ENCODE peak calls at places on chromosomes 5 and 9, in five cellular contexts. B is tibial nerve; Y is tibial artery; V is transverse colon; S is CD8-positive, alpha-beta T cell. D is an unnamed sample.

GRCh38 chr9:811101-811531 is 30.4 kb upstream of the DMRT1 start:
- DNase-seq in B (no peak), Y (no peak), V (peak; percentile 37), S (no peak), D (no peak)

GRCh38 chr5:64958757-64959391 is 190.1 kb downstream of the CWC27 start:
- DNase-seq in B (no peak), Y (no peak), V (no peak), S (no peak), D (no peak)

GRCh38 chr5:179324760-179325295 is 20.4 kb downstream of the ADAMTS2 start:
- DNase-seq in B (peak; percentile 10), Y (no peak), V (no peak), S (no peak), D (no peak)

GRCh38 chr9:76764138-76764537 is at the start of gene PCA3:
- DNase-seq in B (no peak), Y (no peak), V (no peak), S (no peak), D (no peak)

GRCh38 chr5:68046445-68046844 is 169.1 kb upstream of the PIK3R1 start:
- DNase-seq in B (no peak), Y (peak; percentile 42), V (no peak), S (no peak), D (no peak)

GRCh38 chr9:94909250-94909894 is 182.9 kb downstream of the AOPEP start:
- DNase-seq in B (no peak), Y (no peak), V (no peak), S (no peak), D (no peak)

GRCh38 chr5:140178082-140178410 is 3.1 kb downstream of the CYSTM1 start:
- DNase-seq in B (no peak), Y (no peak), V (no peak), S (no peak), D (no peak)

GRCh38 chr5:39616131-39616530 is 191.4 kb upstream of the DAB2 start:
- DNase-seq in B (no peak), Y (no peak), V (peak; percentile 66), S (no peak), D (no peak)

GRCh38 chr9:107214915-107215314 is 68.2 kb upstream of the RAD23B start:
- DNase-seq in B (no peak), Y (no peak), V (no peak), S (no peak), D (no peak)

GRCh38 chr5:124570285-124571035 is 176.0 kb downstream of the ZNF608 start:
- DNase-seq in B (no peak), Y (no peak), V (no peak), S (no peak), D (no peak)

GRCh38 chr9:118596374-118597015 is 772.7 kb downstream of the BRINP1 start:
- DNase-seq in B (no peak), Y (no peak), V (no peak), S (no peak), D (no peak)

GRCh38 chr9:70747335-70747734 is 332.9 kb upstream of the KLF9 start:
- DNase-seq in B (no peak), Y (no peak), V (no peak), S (no peak), D (no peak)

GRCh38 chr9:132879443-132880310 is 979 bp downstream of the SPACA9 start:
- DNase-seq in B (no peak), Y (no peak), V (no peak), S (no peak), D (no peak)

GRCh38 chr9:7536310-7536939 is 263.2 kb downstream of the DMAC1 start:
- DNase-seq in B (no peak), Y (peak; percentile 40), V (peak; percentile 57), S (no peak), D (peak; percentile 52)

GRCh38 chr5:135376961-135377621 is 21.9 kb downstream of the MACROH2A1 start:
- DNase-seq in B (no peak), Y (no peak), V (no peak), S (no peak), D (no peak)

GRCh38 chr5:34007116-34007674 is 655 bp downstream of the AMACR start:
- DNase-seq in B (no peak), Y (peak; percentile 26), V (peak; percentile 15), S (no peak), D (no peak)

GRCh38 chr5:93598141-93598996 is 15.3 kb downstream of the NR2F1 start:
- DNase-seq in B (no peak), Y (no peak), V (no peak), S (no peak), D (no peak)

GRCh38 chr9:10697044-10697443 is 84.2 kb upstream of the PTPRD start:
- DNase-seq in B (no peak), Y (no peak), V (no peak), S (no peak), D (no peak)

GRCh38 chr5:92749943-92750342 is 831.1 kb downstream of the NR2F1-AS1 start:
- DNase-seq in B (no peak), Y (no peak), V (no peak), S (no peak), D (no peak)

GRCh38 chr5:93192107-93192506 is 388.9 kb downstream of the NR2F1-AS1 start:
- DNase-seq in B (no peak), Y (no peak), V (no peak), S (no peak), D (no peak)

GRCh38 chr5:139043127-139043905 is 154.9 kb downstream of the SIL1 start:
- DNase-seq in B (no peak), Y (no peak), V (no peak), S (no peak), D (no peak)

GRCh38 chr5:36438765-36439501 is 137.2 kb upstream of the RANBP3L start:
- DNase-seq in B (no peak), Y (no peak), V (no peak), S (no peak), D (no peak)

GRCh38 chr9:130834371-130835311 is at the start of gene ABL1:
- DNase-seq in B (peak; percentile 57), Y (peak; percentile 77), V (peak; percentile 79), S (peak; percentile 42), D (peak; percentile 70)

GRCh38 chr9:13022756-13023155 is 247.9 kb downstream of the LURAP1L start:
- DNase-seq in B (no peak), Y (no peak), V (no peak), S (no peak), D (no peak)

GRCh38 chr5:128036961-128037360 is 46.6 kb upstream of the SLC12A2 start:
- DNase-seq in B (no peak), Y (no peak), V (no peak), S (no peak), D (no peak)

GRCh38 chr9:98144076-98144475 is 25.1 kb upstream of the TRIM14 start:
- DNase-seq in B (no peak), Y (no peak), V (peak; percentile 74), S (no peak), D (no peak)

GRCh38 chr5:51806677-51807076 is 423.4 kb downstream of the ISL1 start:
- DNase-seq in B (no peak), Y (no peak), V (no peak), S (no peak), D (no peak)

GRCh38 chr5:90638878-90639277 is 80.3 kb downstream of the ADGRV1 start:
- DNase-seq in B (no peak), Y (no peak), V (no peak), S (no peak), D (no peak)

DNA sequence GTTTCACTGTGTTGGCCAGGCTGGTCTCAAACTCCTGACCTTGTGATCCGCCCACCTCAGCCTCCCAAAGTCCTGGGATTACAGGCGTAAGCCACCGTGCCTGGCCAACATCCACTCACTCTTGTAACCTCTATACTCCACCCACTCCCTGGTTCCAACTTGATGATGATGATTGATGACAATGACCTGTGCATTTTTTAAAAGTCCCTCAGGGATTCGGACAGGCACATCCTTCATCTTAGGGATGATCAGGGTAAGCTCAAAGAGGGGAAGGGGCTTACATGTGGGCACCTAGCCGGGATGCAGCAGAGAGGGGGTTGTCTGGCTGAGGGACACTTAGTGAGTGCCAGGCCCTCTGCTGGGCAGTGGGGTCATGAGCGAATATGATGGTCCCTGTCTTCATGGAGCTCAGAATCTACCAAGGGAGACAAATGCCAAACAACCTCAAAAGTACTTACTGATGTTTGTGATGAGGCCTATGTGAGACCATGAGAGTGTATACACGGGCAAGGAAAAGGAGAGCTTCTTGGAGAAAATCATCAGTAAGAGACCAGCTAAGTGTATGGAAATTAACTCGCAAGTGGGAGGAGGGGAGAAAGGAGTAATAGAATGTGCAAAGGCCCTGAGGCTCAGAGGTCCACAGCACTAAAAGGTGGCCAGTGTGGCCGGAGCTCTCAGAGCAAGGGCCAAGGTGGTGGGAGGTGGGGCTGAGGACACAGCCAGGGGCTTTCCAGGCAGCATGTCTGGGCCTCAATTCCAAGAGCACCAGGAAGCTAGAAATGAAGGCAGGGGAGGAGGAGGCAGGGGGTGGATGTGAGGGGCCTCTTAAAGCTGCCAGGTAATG is 27.4 kb downstream of the LHX2 start:
- DNase-seq in B (no peak), Y (no peak), V (no peak), S (no peak), D (no peak)
- TF ChIP-seq CTCF in B (no peak), Y (no peak), V (no peak), S (no peak), D (no peak)

GRCh38 chr5:77218263-77218662 is 7.8 kb downstream of the PDE8B start:
- DNase-seq in B (no peak), Y (no peak), V (no peak), S (no peak), D (no peak)
- TF ChIP-seq CTCF in B (no peak), Y (no peak), V (peak; percentile 15), S (no peak), D (no peak)

GRCh38 chr5:141369994-141370848 is at the start of gene PCDHGB3:
- DNase-seq in B (no peak), Y (peak; percentile 37), V (peak; percentile 21), S (no peak), D (no peak)
- TF ChIP-seq CTCF in B (no peak), Y (no peak), V (no peak), S (no peak), D (no peak)

GRCh38 chr5:132132138-132132537 is 58.5 kb downstream of the CSF2 start:
- DNase-seq in B (no peak), Y (no peak), V (no peak), S (no peak), D (no peak)

GRCh38 chr5:132136906-132137305 is 63.3 kb downstream of the CSF2 start:
- DNase-seq in B (no peak), Y (no peak), V (no peak), S (no peak), D (no peak)

GRCh38 chr5:132130918-132131715 is 57.5 kb downstream of the CSF2 start:
- DNase-seq in B (no peak), Y (no peak), V (no peak), S (no peak), D (no peak)

GRCh38 chr5:132138260-132138659 is 64.7 kb downstream of the CSF2 start:
- DNase-seq in B (no peak), Y (no peak), V (no peak), S (no peak), D (no peak)

GRCh38 chr5:132134384-132134783 is 60.8 kb downstream of the CSF2 start:
- DNase-seq in B (no peak), Y (no peak), V (no peak), S (no peak), D (no peak)
- TF ChIP-seq CTCF in B (no peak), Y (no peak), V (no peak), S (no peak), D (peak; percentile 57)

GRCh38 chr5:10724799-10725507 is 36.1 kb downstream of the DAP start:
- DNase-seq in B (peak; percentile 31), Y (peak; percentile 32), V (peak; percentile 26), S (no peak), D (no peak)
- TF ChIP-seq CTCF in B (peak; percentile 51), Y (peak; percentile 15), V (no peak), S (no peak), D (no peak)